ENCODE peak calls at places on chromosomes 11 and 22, in four cellular contexts. H is choroid plexus epithelial cell, B is neural progenitor cell, D is fibroblast of pulmonary artery. Y is an unnamed sample.

GRCh38 chr11:66619080-66619554 is 2.7 kb downstream of the RBM14 start:
- DNase-seq in D (peak), B (no peak), H (peak), Y (peak)

GRCh38 chr11:47177229-47177845 is 658 bp upstream of the ARFGAP2 start:
- DNase-seq in B (peak), H (peak), D (peak), Y (peak)

GRCh38 chr11:10858505-10859360 is 880 bp upstream of the ZBED5 start:
- DNase-seq in D (no peak), B (peak), H (peak), Y (peak)

GRCh38 chr11:35740061-35740824 is 77.7 kb downstream of the TRIM44 start:
- DNase-seq in B (no peak), H (peak), D (no peak), Y (no peak)

GRCh38 chr11:66815646-66816045 is 27.6 kb upstream of the RCE1 start:
- DNase-seq in H (no peak), D (no peak), B (no peak), Y (peak)

GRCh38 chr22:37062366-37062655 is 10.8 kb downstream of the KCTD17 start:
- DNase-seq in H (no peak), B (no peak), D (no peak), Y (no peak)

GRCh38 chr11:69650832-69651344 is 9.9 kb downstream of the CCND1 start:
- DNase-seq in B (no peak), H (no peak), D (no peak), Y (no peak)

GRCh38 chr11:57523419-57523818 is 7.1 kb downstream of the TIMM10 start:
- DNase-seq in H (no peak), D (no peak), B (no peak), Y (no peak)

GRCh38 chr22:43972931-43973330 is 17.7 kb downstream of the SAMM50 start:
- DNase-seq in B (no peak), D (no peak), H (no peak), Y (no peak)

GRCh38 chr11:131633978-131634377 is 263.6 kb downstream of the NTM start:
- DNase-seq in D (no peak), H (no peak), B (no peak), Y (no peak)

GRCh38 chr22:49207008-49207775 is 620.5 kb downstream of the BRD1 start:
- DNase-seq in H (no peak), D (no peak), B (no peak), Y (no peak)

GRCh38 chr11:14148653-14149273 is 186.2 kb downstream of the SPON1 start:
- DNase-seq in H (peak), D (peak), B (peak), Y (peak)

GRCh38 chr22:18929459-18929858 is 6.6 kb downstream of the PRODH start:
- DNase-seq in B (no peak), H (no peak), D (no peak), Y (no peak)

GRCh38 chr11:66555416-66555815 is 8.7 kb downstream of the ACTN3 start:
- DNase-seq in D (no peak), B (no peak), H (no peak), Y (no peak)

GRCh38 chr11:60860943-60861342 is 5.2 kb upstream of the PTGDR2 start:
- DNase-seq in H (peak), D (no peak), B (no peak), Y (no peak)

GRCh38 chr11:129960216-129961214 is 42.1 kb downstream of the PRDM10 start:
- DNase-seq in B (no peak), D (peak), H (peak), Y (peak)

GRCh38 chr22:36873614-36874308 is 13.0 kb downstream of the NCF4 start:
- DNase-seq in D (peak), H (peak), B (peak), Y (peak)

GRCh38 chr22:30021338-30021737 is 58.9 kb upstream of the HORMAD2 start:
- DNase-seq in H (no peak), D (no peak), B (no peak), Y (no peak)

GRCh38 chr11:33898957-33899356 is 7.1 kb upstream of the LMO2 start:
- DNase-seq in H (no peak), D (no peak), B (no peak), Y (no peak)

GRCh38 chr22:25366876-25367466 is 147.5 kb downstream of the CRYBB2 start:
- DNase-seq in H (no peak), D (no peak), B (no peak), Y (no peak)

GRCh38 chr22:48707749-48708557 is 1119.7 kb downstream of the BRD1 start:
- DNase-seq in B (no peak), H (no peak), D (no peak), Y (no peak)

GRCh38 chr11:118142081-118142480 is 10.5 kb downstream of the SCN4B start:
- DNase-seq in H (no peak), D (no peak), B (no peak), Y (peak)

GRCh38 chr11:57277845-57278720 is 41.0 kb upstream of the APLNR start:
- DNase-seq in B (peak), H (peak), D (peak), Y (peak)

GRCh38 chr11:12842933-12843636 is 166.0 kb upstream of the RASSF10 start:
- DNase-seq in H (no peak), D (peak), B (peak), Y (peak)

GRCh38 chr11:12074529-12075195 is 35.7 kb upstream of the MICAL2 start:
- DNase-seq in B (no peak), H (peak), D (no peak), Y (no peak)

GRCh38 chr11:35727140-35727539 is 64.6 kb downstream of the TRIM44 start:
- DNase-seq in D (no peak), H (no peak), B (no peak), Y (no peak)

GRCh38 chr22:37176464-37177061 is 11.5 kb downstream of the C1QTNF6 start:
- DNase-seq in D (peak), B (no peak), H (peak), Y (no peak)

GRCh38 chr11:24312464-24313238 is 184.2 kb upstream of the LUZP2 start:
- DNase-seq in D (peak), H (peak), B (no peak), Y (no peak)

GRCh38 chr11:20397281-20397680 is 9.8 kb downstream of the PRMT3 start:
- DNase-seq in D (peak), H (peak), B (peak), Y (peak)

GRCh38 chr22:46057762-46058420 is 80.9 kb upstream of the WNT7B start:
- DNase-seq in H (no peak), B (no peak), D (peak), Y (no peak)

GRCh38 chr11:66267379-66268209 is 845 bp upstream of the RAB1B start:
- DNase-seq in H (peak), B (peak), D (peak), Y (peak)

GRCh38 chr11:45412033-45412432 is 125.9 kb upstream of the SYT13 start:
- DNase-seq in B (no peak), H (no peak), D (peak), Y (no peak)

GRCh38 chr11:126354631-126355323 is 709 bp upstream of the ST3GAL4 start:
- DNase-seq in B (no peak), H (no peak), D (no peak), Y (no peak)

GRCh38 chr22:19990188-19990587 is 26.4 kb downstream of the ARVCF start:
- DNase-seq in D (no peak), H (no peak), B (no peak), Y (no peak)

GRCh38 chr22:46866591-46866990 is 104.1 kb downstream of the TBC1D22A start:
- DNase-seq in B (no peak), H (peak), D (peak), Y (peak)

GRCh38 chr11:71321433-71322191 is 69.2 kb upstream of the SHANK2 start:
- DNase-seq in H (no peak), B (no peak), D (no peak), Y (no peak)

GRCh38 chr22:38886333-38886732 is 14.3 kb upstream of the CBX6 start:
- DNase-seq in H (no peak), D (no peak), B (no peak), Y (no peak)

GRCh38 chr22:42396621-42397331 is 35.4 kb downstream of the NFAM1 start:
- DNase-seq in B (no peak), H (no peak), D (no peak), Y (peak)
- H3K4me3 ChIP-seq in B (no peak), H (no peak), D (no peak), Y (no peak)

GRCh38 chr11:83734120-83734519 is 448.0 kb upstream of the CCDC90B start:
- DNase-seq in B (no peak), H (no peak), D (no peak), Y (no peak)
- H3K4me3 ChIP-seq in B (no peak), H (no peak), D (no peak), Y (no peak)

GRCh38 chr22:35329114-35329847 is 29.6 kb downstream of the TOM1 start:
- DNase-seq in H (no peak), D (no peak), B (no peak), Y (no peak)
- H3K4me3 ChIP-seq in H (no peak), D (no peak), B (no peak), Y (no peak)

DNA sequence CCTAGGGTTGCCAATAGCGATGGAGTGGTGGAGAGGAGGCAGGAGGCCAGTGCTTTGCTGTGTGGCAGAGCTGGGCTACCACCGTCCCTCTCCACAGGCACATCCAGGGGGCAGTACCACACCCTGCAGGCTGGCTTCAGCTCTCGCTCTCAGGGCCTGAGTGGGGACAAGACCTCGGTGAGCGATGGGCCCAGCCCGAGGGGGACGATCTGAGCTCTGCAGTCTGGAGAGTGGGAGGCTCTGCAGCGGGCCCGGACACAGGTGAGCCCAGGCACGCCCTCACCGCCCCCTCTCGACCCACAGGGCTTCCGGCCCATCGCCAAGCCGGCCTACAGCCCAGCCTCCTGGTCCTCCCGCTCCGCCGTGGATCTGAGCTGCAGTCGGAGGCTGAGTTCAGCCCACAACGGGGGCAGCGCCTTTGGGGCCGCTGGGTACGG is 2.5 kb downstream of the PKP3 start:
- DNase-seq in D (peak), B (no peak), H (peak), Y (no peak)
- H3K4me3 ChIP-seq in D (no peak), B (no peak), H (peak), Y (peak)

GRCh38 chr22:41000040-41000565 is 48.9 kb downstream of the RBX1 start:
- DNase-seq in D (no peak), B (no peak), H (no peak), Y (no peak)

GRCh38 chr22:41003976-41004375 is 52.8 kb downstream of the RBX1 start:
- DNase-seq in D (no peak), H (no peak), B (no peak), Y (no peak)

GRCh38 chr22:41003041-41003440 is 51.9 kb downstream of the RBX1 start:
- DNase-seq in D (no peak), B (no peak), H (no peak), Y (peak)

GRCh38 chr22:41000941-41001721 is 50.0 kb downstream of the RBX1 start:
- DNase-seq in H (no peak), B (no peak), D (no peak), Y (no peak)

GRCh38 chr22:41001722-41002122 is 50.5 kb downstream of the RBX1 start:
- DNase-seq in B (no peak), D (peak), H (peak), Y (peak)
- H3K4me3 ChIP-seq in B (no peak), D (no peak), H (no peak), Y (no peak)

DNA sequence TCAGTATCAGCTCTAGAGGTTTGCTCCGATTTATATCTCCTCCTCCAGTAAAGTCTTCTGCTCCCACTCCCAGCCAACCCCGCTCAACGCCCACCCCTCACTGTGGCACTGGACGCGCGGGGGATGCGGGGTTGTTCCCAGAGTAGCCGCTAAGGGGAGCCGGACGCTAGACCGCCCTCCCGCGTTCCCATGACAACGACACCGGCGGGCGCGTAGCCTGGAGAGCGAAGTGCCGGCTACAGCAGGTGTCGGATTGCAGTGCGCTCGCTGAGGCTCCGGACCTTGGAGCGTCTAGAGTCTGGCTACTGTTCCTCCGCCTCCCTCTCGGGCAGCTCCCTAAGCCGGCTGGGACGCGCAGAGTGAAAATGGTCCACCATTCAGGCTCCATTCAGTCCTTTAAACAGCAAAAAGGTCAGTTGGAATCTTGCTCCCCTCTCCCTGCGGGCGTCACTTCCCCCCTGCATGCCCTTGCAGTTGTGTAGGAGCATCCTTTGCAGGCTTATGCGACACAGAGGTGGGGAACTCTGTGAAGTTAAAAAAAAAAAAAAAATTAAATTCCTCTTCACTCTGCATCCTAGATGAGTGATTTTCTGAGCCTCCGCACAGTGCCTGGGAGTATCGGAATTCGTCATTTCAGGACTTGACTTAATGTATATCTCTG is at the start of gene ANO3:
- DNase-seq in D (peak), H (peak), B (peak), Y (peak)
- H3K4me3 ChIP-seq in D (peak), H (peak), B (peak), Y (no peak)

DNA sequence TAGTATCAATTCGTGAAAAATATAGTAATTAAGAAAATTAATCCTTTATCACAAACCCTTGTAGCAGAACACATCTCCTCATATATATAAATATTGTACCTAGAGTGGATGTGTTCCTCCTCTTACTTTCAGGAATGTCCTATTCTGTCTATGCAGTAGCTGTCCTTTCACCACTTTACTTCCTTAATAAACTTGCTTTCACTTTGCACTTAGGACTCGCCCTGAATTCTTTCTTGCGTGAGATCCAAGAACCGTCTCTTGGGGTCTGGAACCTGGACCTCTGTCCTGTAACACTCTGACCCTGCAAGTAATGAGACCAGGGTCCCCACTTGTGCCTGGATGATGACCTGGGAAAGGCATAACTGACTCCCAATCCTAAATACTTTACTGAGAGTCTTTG is 69.5 kb downstream of the FAM168A start:
- DNase-seq in B (no peak), H (peak), D (no peak), Y (no peak)
- H3K4me3 ChIP-seq in B (no peak), H (peak), D (no peak), Y (peak)

GRCh38 chr11:64181506-64182411 is 4.2 kb upstream of the STIP1 start:
- DNase-seq in H (peak), D (peak), B (peak), Y (peak)
- H3K4me3 ChIP-seq in H (peak), D (peak), B (no peak), Y (no peak)

DNA sequence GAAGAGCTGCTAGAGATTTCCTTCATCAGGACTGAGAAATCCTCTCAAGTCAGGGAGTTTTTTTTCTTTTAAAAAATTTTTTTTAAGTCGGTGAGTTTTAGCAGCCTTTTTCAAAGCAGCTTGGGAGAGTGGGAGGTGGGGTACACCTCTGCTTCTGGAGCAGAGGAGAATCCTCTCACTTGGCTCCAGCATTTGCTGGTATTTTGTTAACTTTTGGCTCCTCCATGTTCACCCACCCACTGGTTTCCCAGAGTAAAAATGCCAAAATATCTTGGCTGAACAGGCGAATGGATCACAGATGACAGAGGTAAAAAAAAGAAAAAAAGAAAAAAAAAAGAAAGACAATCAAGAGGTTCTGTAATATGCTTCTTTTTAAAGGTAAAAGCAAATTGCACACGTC is 68.0 kb downstream of the GAB2 start:
- DNase-seq in H (no peak), B (no peak), D (peak), Y (no peak)
- H3K4me3 ChIP-seq in H (no peak), B (peak), D (no peak), Y (no peak)

Y was measured in bronchial epithelial cell.